ENCODE peak calls at places on chromosomes 7 and 10, in four cellular contexts. U, O, K and P are unnamed samples.

GRCh38 chr7:23246540-23246939 is at the start of gene GPNMB:
- DNase-seq in U (peak), O (no peak), K (no peak), P (peak)

GRCh38 chr10:77463967-77464745 is 173.5 kb downstream of the KCNMA1 start:
- DNase-seq in U (peak), O (no peak), K (no peak), P (peak)

GRCh38 chr7:66748791-66749190 is 8.3 kb downstream of the RABGEF1 start:
- DNase-seq in U (no peak), O (no peak), K (no peak), P (no peak)

GRCh38 chr10:110495731-110496552 is 1.8 kb upstream of the DUSP5 start:
- DNase-seq in U (peak), O (no peak), K (no peak), P (peak)

GRCh38 chr7:129311429-129311828 is 86.6 kb downstream of the AHCYL2 start:
- DNase-seq in U (no peak), O (no peak), K (no peak), P (no peak)

GRCh38 chr7:16921644-16922257 is 40.0 kb upstream of the AGR3 start:
- DNase-seq in U (no peak), O (no peak), K (no peak), P (peak)

GRCh38 chr7:80542398-80542797 is 30.5 kb upstream of the GNAT3 start:
- DNase-seq in U (peak), O (no peak), K (no peak), P (peak)

GRCh38 chr10:131250454-131251145 is 60.9 kb downstream of the TCERG1L start:
- DNase-seq in U (no peak), O (no peak), K (no peak), P (no peak)

GRCh38 chr7:73382938-73383503 is 50.6 kb upstream of the FZD9 start:
- DNase-seq in U (no peak), O (no peak), K (no peak), P (no peak)

GRCh38 chr10:78248651-78249464 is 215.2 kb downstream of the RPS24 start:
- DNase-seq in U (peak), O (no peak), K (no peak), P (peak)

GRCh38 chr7:23349484-23350157 is 50.5 kb downstream of the MALSU1 start:
- DNase-seq in U (peak), O (no peak), K (no peak), P (peak)

GRCh38 chr10:71335173-71335572 is 16.1 kb downstream of the SLC29A3 start:
- DNase-seq in U (no peak), O (no peak), K (no peak), P (no peak)

GRCh38 chr10:13917791-13918190 is 331.0 kb downstream of the PRPF18 start:
- DNase-seq in U (no peak), O (no peak), K (no peak), P (no peak)

GRCh38 chr10:128062331-128062730 is 63.9 kb downstream of the MKI67 start:
- DNase-seq in U (no peak), O (no peak), K (no peak), P (no peak)

GRCh38 chr10:43214071-43214955 is 52.6 kb downstream of the RASGEF1A start:
- DNase-seq in U (peak), O (no peak), K (no peak), P (peak)

GRCh38 chr7:105141068-105141467 is 127.1 kb downstream of the KMT2E start:
- DNase-seq in U (no peak), O (no peak), K (no peak), P (peak)

GRCh38 chr10:70458329-70459060 is 17.0 kb upstream of the NODAL start:
- DNase-seq in U (peak), O (no peak), K (no peak), P (peak)

GRCh38 chr7:610141-610530 is 90.5 kb upstream of the PDGFA start:
- DNase-seq in U (no peak), O (no peak), K (no peak), P (no peak)

GRCh38 chr10:125021686-125022374 is 79.9 kb downstream of the ZRANB1 start:
- DNase-seq in U (no peak), O (no peak), K (no peak), P (no peak)

GRCh38 chr10:31051703-31052102 is 20.0 kb upstream of the ZNF438 start:
- DNase-seq in U (no peak), O (no peak), K (no peak), P (peak)

GRCh38 chr10:57336865-57337264 is 930.8 kb downstream of the IPMK start:
- DNase-seq in U (no peak), O (no peak), K (no peak), P (no peak)

GRCh38 chr7:120218702-120219101 is 54.3 kb upstream of the KCND2 start:
- DNase-seq in U (no peak), O (no peak), K (no peak), P (no peak)

GRCh38 chr10:64771253-64771652 is 1250.1 kb downstream of the REEP3 start:
- DNase-seq in U (no peak), O (no peak), K (no peak), P (no peak)

GRCh38 chr7:110358028-110358427 is 732.9 kb upstream of the LRRN3 start:
- DNase-seq in U (peak), O (no peak), K (no peak), P (peak)

GRCh38 chr10:72756674-72757385 is 64.9 kb downstream of the MCU start:
- DNase-seq in U (no peak), O (no peak), K (no peak), P (peak)

GRCh38 chr10:131961047-131961776 is 20.5 kb downstream of the BNIP3 start:
- DNase-seq in U (no peak), O (no peak), K (no peak), P (no peak)

GRCh38 chr7:127809285-127809702 is 157.3 kb downstream of the SND1 start:
- DNase-seq in U (peak), O (no peak), K (no peak), P (peak)

GRCh38 chr10:131641231-131641630 is 259.6 kb upstream of the PPP2R2D start:
- DNase-seq in U (no peak), O (no peak), K (no peak), P (no peak)

GRCh38 chr10:15651175-15651574 is 68.5 kb downstream of the ITGA8 start:
- DNase-seq in U (no peak), O (no peak), K (no peak), P (no peak)

GRCh38 chr10:103781329-103782061 is 73.9 kb downstream of the SH3PXD2A start:
- DNase-seq in U (peak), O (no peak), K (no peak), P (peak)

GRCh38 chr10:3828404-3829192 is 43.6 kb upstream of the KLF6 start:
- DNase-seq in U (peak), O (no peak), K (no peak), P (peak)

GRCh38 chr7:18715988-18716387 is 220.4 kb downstream of the HDAC9 start:
- DNase-seq in U (no peak), O (no peak), K (no peak), P (no peak)

GRCh38 chr7:102273749-102274712 is 12.6 kb upstream of the SH2B2 start:
- DNase-seq in U (peak), O (no peak), K (no peak), P (peak)

GRCh38 chr10:52256832-52257691 is 57.0 kb upstream of the DKK1 start:
- DNase-seq in U (peak), O (no peak), K (no peak), P (no peak)

GRCh38 chr10:7532723-7533498 is 122.1 kb upstream of the SFMBT2 start:
- DNase-seq in U (no peak), O (no peak), K (no peak), P (no peak)